ENCODE peak calls at places on chromosome 7, in five cellular contexts. P is dorsolateral prefrontal cortex, J is AG04450, B is GM12891, F is cardiac fibroblast. O is an unnamed sample.

GRCh38 chr7:126700807-126701604 is 551.7 kb downstream of the GRM8 start:
- DNase-seq in P (no peak), J (peak), B (no peak), F (peak), O (peak)

GRCh38 chr7:157690833-157691382 is 354.1 kb downstream of the DNAJB6 start:
- DNase-seq in F (peak), J (no peak), P (no peak), B (no peak), O (peak)

GRCh38 chr7:30433506-30433905 is 45.1 kb downstream of the NOD1 start:
- DNase-seq in J (no peak), B (no peak), F (no peak), P (no peak), O (no peak)

GRCh38 chr7:16079723-16080122 is 341.6 kb downstream of the CRPPA start:
- DNase-seq in J (no peak), B (no peak), F (no peak), P (no peak), O (no peak)

GRCh38 chr7:100694196-100694745 is at the start of gene GIGYF1:
- DNase-seq in B (peak), J (no peak), F (peak), P (peak), O (peak)

GRCh38 chr7:112167144-112167543 is 39.1 kb downstream of the DOCK4 start:
- DNase-seq in F (peak), J (no peak), B (no peak), P (no peak), O (no peak)

GRCh38 chr7:157442993-157443831 is 106.4 kb downstream of the DNAJB6 start:
- DNase-seq in P (peak), B (no peak), F (no peak), J (no peak), O (no peak)

GRCh38 chr7:36128448-36129047 is 24.5 kb upstream of the EEPD1 start:
- DNase-seq in P (peak), F (peak), J (peak), B (no peak), O (peak)

GRCh38 chr7:73932364-73932763 is 71.4 kb downstream of the TMEM270 start:
- DNase-seq in J (no peak), P (no peak), F (no peak), B (no peak), O (no peak)

GRCh38 chr7:77679608-77680007 is 16.7 kb upstream of the RSBN1L start:
- DNase-seq in P (no peak), B (no peak), F (no peak), J (no peak), O (no peak)

GRCh38 chr7:100465702-100466311 is 1.7 kb upstream of the SPACDR start:
- DNase-seq in P (peak), B (no peak), F (peak), J (no peak), O (peak)

GRCh38 chr7:93719546-93719945 is 145.0 kb upstream of the CALCR start:
- DNase-seq in F (peak), P (no peak), J (no peak), B (no peak), O (peak)

GRCh38 chr7:47991741-47992311 is 12.4 kb upstream of the HUS1 start:
- DNase-seq in F (peak), J (no peak), P (peak), B (peak), O (no peak)

GRCh38 chr7:75064291-75064690 is 9.3 kb downstream of the RCC1L start:
- DNase-seq in J (no peak), P (no peak), B (no peak), F (no peak), O (no peak)

GRCh38 chr7:140475747-140476333 is 3.5 kb downstream of the MKRN1 start:
- DNase-seq in B (peak), F (peak), P (no peak), J (peak), O (peak)

GRCh38 chr7:2098496-2098895 is 134.2 kb downstream of the MAD1L1 start:
- DNase-seq in P (no peak), F (no peak), B (no peak), J (no peak), O (no peak)

GRCh38 chr7:50387351-50387750 is 62.8 kb downstream of the FIGNL1 start:
- DNase-seq in B (no peak), P (no peak), F (no peak), J (no peak), O (no peak)

GRCh38 chr7:120442838-120443237 is 169.9 kb downstream of the KCND2 start:
- DNase-seq in B (no peak), J (no peak), F (no peak), P (no peak), O (no peak)

GRCh38 chr7:37065779-37066271 is 341.5 kb upstream of the AOAH start:
- DNase-seq in P (no peak), B (no peak), F (peak), J (no peak), O (no peak)

GRCh38 chr7:158530800-158531609 is 56.6 kb downstream of the PTPRN2 start:
- DNase-seq in B (no peak), P (no peak), J (no peak), F (no peak), O (no peak)

GRCh38 chr7:95899919-95900513 is 127.7 kb downstream of the DYNC1I1 start:
- DNase-seq in B (no peak), J (no peak), P (no peak), F (no peak), O (no peak)

GRCh38 chr7:108246227-108246837 is 116.2 kb upstream of the LAMB4 start:
- DNase-seq in P (no peak), J (peak), B (no peak), F (peak), O (peak)

GRCh38 chr7:138008588-138009349 is 6.9 kb upstream of the CREB3L2 start:
- DNase-seq in P (no peak), F (peak), J (no peak), B (no peak), O (peak)

GRCh38 chr7:70738486-70738885 is 393.5 kb upstream of the GALNT17 start:
- DNase-seq in F (no peak), J (no peak), P (no peak), B (no peak), O (no peak)

GRCh38 chr7:120994512-120995363 is 6.2 kb downstream of the CPED1 start:
- DNase-seq in B (no peak), F (no peak), P (no peak), J (no peak), O (no peak)

GRCh38 chr7:148540041-148540738 is 50.4 kb upstream of the C7orf33 start:
- DNase-seq in B (no peak), F (peak), P (no peak), J (no peak), O (peak)

GRCh38 chr7:120645976-120646375 is 212.0 kb downstream of the TSPAN12 start:
- DNase-seq in F (no peak), P (no peak), B (no peak), J (no peak), O (no peak)

GRCh38 chr7:93231264-93231663 is 902 bp upstream of the VPS50 start:
- DNase-seq in B (no peak), J (no peak), F (no peak), P (no peak), O (no peak)

GRCh38 chr7:99927536-99927935 is 1.9 kb downstream of the GJC3 start:
- DNase-seq in F (no peak), J (no peak), P (no peak), B (no peak), O (no peak)

GRCh38 chr7:28630350-28630749 is 218.0 kb downstream of the CREB5 start:
- DNase-seq in B (no peak), P (no peak), J (no peak), F (no peak), O (no peak)

O was measured in RKO.